ENCODE peak calls at places on chromosome 5, in six cellular contexts. R is K562, K is HepG2, N is SK-N-SH, G is H1, J is GM12891. V is an unnamed sample.

GRCh38 chr5:39780341-39780740 is 355.6 kb upstream of the DAB2 start:
- DNase-seq in J (no peak), R (no peak), K (no peak), N (no peak), G (peak), V (no peak)

GRCh38 chr5:11528720-11529119 is 375.5 kb downstream of the CTNND2 start:
- DNase-seq in R (no peak), N (no peak), J (no peak), K (no peak), G (no peak), V (no peak)

GRCh38 chr5:170525450-170526211 is 21.8 kb downstream of the KCNIP1 start:
- DNase-seq in R (no peak), K (no peak), N (no peak), G (no peak), J (no peak), V (no peak)

GRCh38 chr5:134845335-134845851 is 375 bp upstream of the C5orf24 start:
- DNase-seq in J (no peak), R (no peak), N (peak), G (no peak), K (no peak), V (no peak)

GRCh38 chr5:375336-375920 is 53.9 kb downstream of the AHRR start:
- DNase-seq in J (no peak), N (peak), R (no peak), K (no peak), G (no peak), V (no peak)

GRCh38 chr5:177447066-177447610 is 524 bp downstream of the PRR7 start:
- DNase-seq in N (peak), G (no peak), R (peak), K (no peak), J (peak), V (peak)

GRCh38 chr5:154801083-154801482 is 45.9 kb downstream of the LARP1 start:
- DNase-seq in G (no peak), N (no peak), J (no peak), K (no peak), R (no peak), V (no peak)

GRCh38 chr5:84272776-84273516 is 111.7 kb downstream of the EDIL3 start:
- DNase-seq in R (no peak), N (no peak), J (no peak), K (no peak), G (no peak), V (no peak)

GRCh38 chr5:126780165-126780827 is 3.4 kb downstream of the LMNB1 start:
- DNase-seq in G (no peak), J (no peak), K (peak), R (peak), N (peak), V (no peak)

GRCh38 chr5:131466171-131466766 is 168.8 kb downstream of the RAPGEF6 start:
- DNase-seq in N (no peak), J (no peak), R (no peak), G (no peak), K (no peak), V (no peak)

GRCh38 chr5:33309076-33309475 is 131.7 kb upstream of the TARS1 start:
- DNase-seq in N (no peak), G (no peak), R (no peak), K (no peak), J (no peak), V (no peak)

GRCh38 chr5:103216137-103216536 is 42.4 kb upstream of the MACIR start:
- DNase-seq in G (no peak), K (no peak), J (no peak), N (no peak), R (no peak), V (no peak)

GRCh38 chr5:67077296-67077695 is 119.3 kb downstream of the CD180 start:
- DNase-seq in R (no peak), K (no peak), J (no peak), G (no peak), N (no peak), V (no peak)

GRCh38 chr5:50744761-50745160 is 78.3 kb downstream of the PARP8 start:
- DNase-seq in K (no peak), N (no peak), R (no peak), J (no peak), G (no peak), V (no peak)

GRCh38 chr5:141703133-141703561 is 21.1 kb upstream of the ARAP3 start:
- DNase-seq in K (no peak), N (no peak), R (no peak), J (no peak), G (no peak), V (no peak)

GRCh38 chr5:140322751-140323731 is 20.1 kb upstream of the PFDN1 start:
- DNase-seq in G (no peak), R (no peak), K (peak), J (no peak), N (no peak), V (no peak)

GRCh38 chr5:55855509-55855908 is 4.4 kb downstream of the IL31RA start:
- DNase-seq in R (no peak), J (no peak), N (no peak), G (no peak), K (no peak), V (no peak)

GRCh38 chr5:78778538-78778937 is 130.0 kb upstream of the LHFPL2 start:
- DNase-seq in G (no peak), K (no peak), N (no peak), R (no peak), J (no peak), V (no peak)

GRCh38 chr5:19258686-19259085 is 729.3 kb downstream of the CDH18 start:
- DNase-seq in K (no peak), R (no peak), N (no peak), G (no peak), J (no peak), V (no peak)

GRCh38 chr5:113205807-113206206 is 229.0 kb downstream of the TSSK1B start:
- DNase-seq in R (no peak), N (no peak), G (no peak), J (no peak), K (peak), V (no peak)

GRCh38 chr5:180644129-180644824 is 5.1 kb downstream of the FLT4 start:
- DNase-seq in N (peak), J (no peak), G (no peak), R (no peak), K (no peak), V (no peak)

GRCh38 chr5:180643191-180643851 is 6.1 kb downstream of the FLT4 start:
- DNase-seq in J (peak), G (no peak), K (no peak), R (no peak), N (peak), V (peak)

GRCh38 chr5:180646289-180646962 is 3.0 kb downstream of the FLT4 start:
- DNase-seq in G (no peak), K (no peak), R (no peak), N (peak), J (no peak), V (no peak)

GRCh38 chr5:180645609-180646204 is 3.7 kb downstream of the FLT4 start:
- DNase-seq in G (no peak), K (no peak), J (no peak), R (no peak), N (peak), V (no peak)

GRCh38 chr5:180644825-180645608 is 4.4 kb downstream of the FLT4 start:
- DNase-seq in N (peak), R (peak), K (no peak), G (no peak), J (peak), V (no peak)
- TF ChIP-seq POLR2AphosphoS5 in N (no peak), R (no peak), K (no peak), G (no peak), J (no peak), V (no peak)

GRCh38 chr5:10301266-10301665 is 6.4 kb downstream of the CMBL start:
- DNase-seq in K (no peak), R (peak), N (no peak), G (no peak), J (no peak), V (no peak)
- TF ChIP-seq TAF1 in K (no peak), R (no peak), N (no peak), G (no peak), J (no peak), V (no peak)

DNA sequence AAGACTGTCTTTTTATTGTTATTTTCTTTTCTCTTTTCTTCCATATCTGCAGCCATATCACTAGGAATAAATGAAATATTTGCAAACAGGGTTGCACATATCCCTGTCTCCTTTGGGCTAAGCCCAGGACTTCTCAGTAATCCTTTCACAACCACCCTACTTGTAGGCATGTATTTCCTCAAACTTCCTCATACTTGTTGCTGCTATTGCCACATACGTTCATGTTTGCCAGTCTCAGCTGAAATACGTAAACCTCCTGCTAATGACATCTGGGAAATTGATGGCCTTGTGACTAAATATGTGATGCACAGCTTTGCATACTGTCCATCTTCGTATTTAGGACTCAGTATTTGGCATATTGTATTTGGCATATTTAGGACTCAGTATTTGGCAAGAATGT is 224.6 kb downstream of the PLK2 start:
- DNase-seq in R (no peak), K (no peak), N (no peak), G (no peak), J (no peak), V (no peak)
- TF ChIP-seq POLR2AphosphoS5 in R (no peak), K (no peak), N (no peak), G (no peak), J (no peak), V (no peak)

GRCh38 chr5:73617510-73618279 is 8.3 kb upstream of the ARHGEF28 start:
- DNase-seq in N (no peak), G (no peak), J (no peak), K (no peak), R (no peak), V (no peak)
- TF ChIP-seq TAF1 in N (no peak), G (no peak), J (no peak), K (no peak), R (no peak), V (no peak)

GRCh38 chr5:136025900-136026299 is 2.9 kb upstream of the TGFBI start:
- DNase-seq in K (no peak), R (no peak), N (no peak), G (no peak), J (no peak), V (no peak)
- TF ChIP-seq POLR2AphosphoS5 in K (no peak), R (no peak), N (no peak), G (no peak), J (no peak), V (no peak)

DNA sequence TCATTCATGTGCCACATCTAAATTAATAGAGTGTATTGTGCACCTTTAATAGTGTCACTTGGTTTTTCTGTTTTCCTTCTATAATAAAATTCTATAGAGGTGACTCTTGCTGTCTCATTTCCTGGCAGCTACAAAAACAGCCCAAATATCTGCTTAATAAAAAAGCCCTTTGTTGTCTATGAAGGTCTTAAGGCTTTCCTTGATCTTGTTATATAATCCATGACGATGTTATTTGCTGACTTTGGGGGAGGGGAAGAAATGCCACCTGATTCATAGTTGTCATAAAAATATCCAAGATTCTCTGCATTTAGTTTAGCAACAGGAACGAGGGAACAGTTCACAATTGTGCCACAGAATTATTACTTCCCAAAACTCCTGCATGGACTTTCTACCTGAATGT is 31.3 kb downstream of the CPEB4 start:
- DNase-seq in R (no peak), J (no peak), G (no peak), K (peak), N (no peak), V (no peak)
- TF ChIP-seq TAF1 in R (no peak), J (no peak), G (no peak), K (no peak), N (no peak), V (no peak)

GRCh38 chr5:165881259-165881658 is 2375.8 kb downstream of the MAT2B start:
- DNase-seq in K (no peak), G (no peak), N (peak), R (no peak), J (no peak), V (no peak)
- TF ChIP-seq POLR2AphosphoS5 in K (no peak), G (no peak), N (no peak), R (no peak), J (no peak), V (no peak)